ENCODE peak calls at places on chromosomes 16 and 17, in nine cellular contexts. One of them, this sample, is unnamed.

GRCh38 chr16:21656795-21657768 is 4.7 kb upstream of the IGSF6 start:
- DNase-seq in posterior cingulate gyrus: no peak
- DNase-seq in GM18507: no peak
- DNase-seq in ELR: peak
- DNase-seq in ACHN: peak
- DNase-seq in renal cortical epithelial cell: peak
- DNase-seq in kidney tubule cell: peak
- DNase-seq in HuH-7.5: peak
- DNase-seq in T-helper 1 cell: peak
- DNase-seq in this sample: no peak

GRCh38 chr16:66899310-66899944 is 19.1 kb downstream of the PDP2 start:
- DNase-seq in posterior cingulate gyrus: no peak
- DNase-seq in GM18507: no peak
- DNase-seq in ELR: peak
- DNase-seq in ACHN: peak
- DNase-seq in renal cortical epithelial cell: peak
- DNase-seq in kidney tubule cell: no peak
- DNase-seq in HuH-7.5: no peak
- DNase-seq in T-helper 1 cell: no peak
- DNase-seq in this sample: no peak

GRCh38 chr17:48445248-48445620 is 15.2 kb upstream of the SKAP1 start:
- DNase-seq in posterior cingulate gyrus: no peak
- DNase-seq in GM18507: no peak
- DNase-seq in ELR: no peak
- DNase-seq in ACHN: no peak
- DNase-seq in renal cortical epithelial cell: no peak
- DNase-seq in kidney tubule cell: no peak
- DNase-seq in HuH-7.5: no peak
- DNase-seq in T-helper 1 cell: no peak
- DNase-seq in this sample: no peak

GRCh38 chr16:4077083-4077714 is 39.0 kb downstream of the ADCY9 start:
- DNase-seq in posterior cingulate gyrus: no peak
- DNase-seq in GM18507: no peak
- DNase-seq in ELR: no peak
- DNase-seq in ACHN: no peak
- DNase-seq in renal cortical epithelial cell: no peak
- DNase-seq in kidney tubule cell: no peak
- DNase-seq in HuH-7.5: no peak
- DNase-seq in T-helper 1 cell: no peak
- DNase-seq in this sample: no peak

GRCh38 chr16:89005201-89006035 is 28.4 kb upstream of the CBFA2T3 start:
- DNase-seq in posterior cingulate gyrus: no peak
- DNase-seq in GM18507: no peak
- DNase-seq in ELR: no peak
- DNase-seq in ACHN: no peak
- DNase-seq in renal cortical epithelial cell: no peak
- DNase-seq in kidney tubule cell: no peak
- DNase-seq in HuH-7.5: no peak
- DNase-seq in T-helper 1 cell: no peak
- DNase-seq in this sample: no peak

GRCh38 chr17:20994779-20995149 is 48.0 kb downstream of the USP22 start:
- DNase-seq in posterior cingulate gyrus: no peak
- DNase-seq in GM18507: no peak
- DNase-seq in ELR: no peak
- DNase-seq in ACHN: no peak
- DNase-seq in renal cortical epithelial cell: no peak
- DNase-seq in kidney tubule cell: no peak
- DNase-seq in HuH-7.5: no peak
- DNase-seq in T-helper 1 cell: no peak
- DNase-seq in this sample: no peak

GRCh38 chr17:80792373-80792781 is 199.3 kb upstream of the CHMP6 start:
- DNase-seq in posterior cingulate gyrus: no peak
- DNase-seq in GM18507: no peak
- DNase-seq in ELR: no peak
- DNase-seq in ACHN: no peak
- DNase-seq in renal cortical epithelial cell: no peak
- DNase-seq in kidney tubule cell: no peak
- DNase-seq in HuH-7.5: no peak
- DNase-seq in T-helper 1 cell: no peak
- DNase-seq in this sample: no peak

GRCh38 chr16:9495824-9496223 is 404.4 kb downstream of the HAPSTR1 start:
- DNase-seq in posterior cingulate gyrus: no peak
- DNase-seq in GM18507: no peak
- DNase-seq in ELR: no peak
- DNase-seq in ACHN: no peak
- DNase-seq in renal cortical epithelial cell: no peak
- DNase-seq in kidney tubule cell: no peak
- DNase-seq in HuH-7.5: no peak
- DNase-seq in T-helper 1 cell: no peak
- DNase-seq in this sample: no peak

GRCh38 chr17:49277638-49278037 is 47.1 kb upstream of the PHOSPHO1 start:
- DNase-seq in posterior cingulate gyrus: no peak
- DNase-seq in GM18507: no peak
- DNase-seq in ELR: no peak
- DNase-seq in ACHN: no peak
- DNase-seq in renal cortical epithelial cell: no peak
- DNase-seq in kidney tubule cell: no peak
- DNase-seq in HuH-7.5: no peak
- DNase-seq in T-helper 1 cell: no peak
- DNase-seq in this sample: no peak

GRCh38 chr17:78736526-78737079 is 45.5 kb downstream of the CYTH1 start:
- DNase-seq in posterior cingulate gyrus: peak
- DNase-seq in GM18507: no peak
- DNase-seq in ELR: no peak
- DNase-seq in ACHN: peak
- DNase-seq in renal cortical epithelial cell: peak
- DNase-seq in kidney tubule cell: peak
- DNase-seq in HuH-7.5: no peak
- DNase-seq in T-helper 1 cell: peak
- DNase-seq in this sample: peak

GRCh38 chr17:41544497-41544896 is 16.4 kb upstream of the KRT19 start:
- DNase-seq in posterior cingulate gyrus: no peak
- DNase-seq in GM18507: no peak
- DNase-seq in ELR: no peak
- DNase-seq in ACHN: peak
- DNase-seq in renal cortical epithelial cell: peak
- DNase-seq in kidney tubule cell: peak
- DNase-seq in HuH-7.5: no peak
- DNase-seq in T-helper 1 cell: no peak
- DNase-seq in this sample: no peak

GRCh38 chr17:81239714-81240555 is 817 bp downstream of the NDUFAF8 start:
- DNase-seq in posterior cingulate gyrus: no peak
- DNase-seq in GM18507: no peak
- DNase-seq in ELR: peak
- DNase-seq in ACHN: peak
- DNase-seq in renal cortical epithelial cell: no peak
- DNase-seq in kidney tubule cell: peak
- DNase-seq in HuH-7.5: no peak
- DNase-seq in T-helper 1 cell: peak
- DNase-seq in this sample: peak

GRCh38 chr17:77110006-77110374 is 30.8 kb upstream of the SEC14L1 start:
- DNase-seq in posterior cingulate gyrus: no peak
- DNase-seq in GM18507: no peak
- DNase-seq in ELR: peak
- DNase-seq in ACHN: peak
- DNase-seq in renal cortical epithelial cell: peak
- DNase-seq in kidney tubule cell: peak
- DNase-seq in HuH-7.5: no peak
- DNase-seq in T-helper 1 cell: no peak
- DNase-seq in this sample: no peak

GRCh38 chr17:49201481-49201927 is 8.9 kb downstream of the GNGT2 start:
- DNase-seq in posterior cingulate gyrus: no peak
- DNase-seq in GM18507: no peak
- DNase-seq in ELR: peak
- DNase-seq in ACHN: no peak
- DNase-seq in renal cortical epithelial cell: peak
- DNase-seq in kidney tubule cell: peak
- DNase-seq in HuH-7.5: no peak
- DNase-seq in T-helper 1 cell: no peak
- DNase-seq in this sample: no peak